ENCODE peak calls at places on chromosomes 13 and 19, in five cellular contexts. Y, G, K, Z and N are unnamed samples.

GRCh38 chr19:45876411-45877197 is 9.3 kb downstream of the IRF2BP1 start:
- DNase-seq in Y (no peak), G (no peak), K (peak), Z (no peak), N (no peak)

GRCh38 chr13:89465366-89465765 is 1794.2 kb downstream of the SLITRK5 start:
- DNase-seq in Y (no peak), G (no peak), K (no peak), Z (no peak), N (no peak)

GRCh38 chr13:44300895-44301638 is 72.6 kb upstream of the SERP2 start:
- DNase-seq in Y (no peak), G (no peak), K (peak), Z (peak), N (no peak)

GRCh38 chr13:57640582-57640981 is 9.0 kb downstream of the PCDH17 start:
- DNase-seq in Y (no peak), G (no peak), K (peak), Z (no peak), N (no peak)

GRCh38 chr13:73598021-73598712 is 536.0 kb downstream of the KLF12 start:
- DNase-seq in Y (no peak), G (no peak), K (no peak), Z (no peak), N (no peak)

GRCh38 chr13:35518337-35518736 is 41.8 kb upstream of the MAB21L1 start:
- DNase-seq in Y (no peak), G (no peak), K (no peak), Z (no peak), N (no peak)

GRCh38 chr13:88042489-88042888 is 371.3 kb downstream of the SLITRK5 start:
- DNase-seq in Y (no peak), G (no peak), K (no peak), Z (no peak), N (no peak)

GRCh38 chr13:108005231-108005630 is 210.1 kb downstream of the LIG4 start:
- DNase-seq in Y (no peak), G (no peak), K (no peak), Z (no peak), N (no peak)

GRCh38 chr13:40564342-40564997 is 102.0 kb downstream of the FOXO1 start:
- DNase-seq in Y (no peak), G (no peak), K (no peak), Z (peak), N (no peak)

GRCh38 chr19:44907613-44908012 is 2.0 kb downstream of the APOE start:
- DNase-seq in Y (no peak), G (no peak), K (no peak), Z (no peak), N (no peak)

GRCh38 chr13:113596321-113597200 is 12.0 kb downstream of the TFDP1 start:
- DNase-seq in Y (no peak), G (no peak), K (no peak), Z (no peak), N (no peak)

GRCh38 chr19:3368848-3369336 is 2.5 kb downstream of the NFIC start:
- DNase-seq in Y (no peak), G (no peak), K (no peak), Z (no peak), N (no peak)

GRCh38 chr19:18339703-18340102 is 695 bp upstream of the PGPEP1 start:
- DNase-seq in Y (no peak), G (no peak), K (no peak), Z (no peak), N (no peak)

GRCh38 chr13:79631260-79631659 is 150.3 kb downstream of the NDFIP2 start:
- DNase-seq in Y (no peak), G (peak), K (peak), Z (peak), N (no peak)

GRCh38 chr13:43732726-43733125 is 54.0 kb downstream of the ENOX1 start:
- DNase-seq in Y (no peak), G (no peak), K (no peak), Z (no peak), N (no peak)

GRCh38 chr13:50156140-50156539 is 140.9 kb downstream of the KCNRG start:
- DNase-seq in Y (no peak), G (no peak), K (no peak), Z (no peak), N (no peak)

GRCh38 chr19:51976852-51977251 is 9.8 kb downstream of the ZNF350 start:
- DNase-seq in Y (no peak), G (no peak), K (no peak), Z (no peak), N (no peak)

GRCh38 chr13:32426981-32427851 is 714 bp downstream of the N4BP2L1 start:
- DNase-seq in Y (no peak), G (no peak), K (peak), Z (peak), N (no peak)

GRCh38 chr19:31378404-31378803 is 29.2 kb upstream of the TSHZ3 start:
- DNase-seq in Y (no peak), G (peak), K (peak), Z (no peak), N (no peak)

GRCh38 chr13:27023385-27023784 is 148.2 kb downstream of the USP12 start:
- DNase-seq in Y (no peak), G (no peak), K (no peak), Z (no peak), N (no peak)

GRCh38 chr13:87052731-87053130 is 618.4 kb upstream of the SLITRK5 start:
- DNase-seq in Y (no peak), G (no peak), K (no peak), Z (no peak), N (no peak)

GRCh38 chr13:32125221-32125621 is 93.6 kb downstream of the FRY start:
- DNase-seq in Y (no peak), G (no peak), K (peak), Z (no peak), N (no peak)

GRCh38 chr19:10007366-10007765 is 2.9 kb downstream of the COL5A3 start:
- DNase-seq in Y (no peak), G (no peak), K (peak), Z (peak), N (no peak)

GRCh38 chr13:27374650-27375049 is 49.8 kb upstream of the GTF3A start:
- DNase-seq in Y (no peak), G (peak), K (peak), Z (peak), N (peak)

GRCh38 chr19:38252935-38253691 is 3.1 kb downstream of the PPP1R14A start:
- DNase-seq in Y (no peak), G (no peak), K (peak), Z (no peak), N (no peak)

GRCh38 chr19:10010247-10010691 is at the start of gene COL5A3:
- DNase-seq in Y (no peak), G (no peak), K (peak), Z (peak), N (no peak)

GRCh38 chr13:114263590-114263989 is 17.8 kb upstream of the UPF3A start:
- DNase-seq in Y (no peak), G (no peak), K (no peak), Z (no peak), N (no peak)

GRCh38 chr13:80881495-80882482 is 540.9 kb upstream of the SPRY2 start:
- DNase-seq in Y (no peak), G (no peak), K (no peak), Z (no peak), N (no peak)

GRCh38 chr13:110942248-110942981 is 27.5 kb upstream of the ANKRD10 start:
- DNase-seq in Y (no peak), G (no peak), K (no peak), Z (no peak), N (no peak)

GRCh38 chr13:93227906-93228801 is 1.5 kb downstream of the GPC6 start:
- DNase-seq in Y (no peak), G (no peak), K (peak), Z (peak), N (peak)
- TF ChIP-seq CTCF in Y (no peak), G (peak), K (peak), Z (no peak), N (peak)

GRCh38 chr13:85828094-85828684 is 29.0 kb upstream of the SLITRK6 start:
- DNase-seq in Y (no peak), G (no peak), K (no peak), Z (no peak), N (no peak)
- TF ChIP-seq CTCF in Y (no peak), G (peak), K (peak), Z (peak), N (peak)

GRCh38 chr19:35089554-35089953 is 26.1 kb upstream of the FXYD3 start:
- DNase-seq in Y (no peak), G (no peak), K (no peak), Z (no peak), N (no peak)

GRCh38 chr19:35093430-35093829 is 22.2 kb upstream of the FXYD3 start:
- DNase-seq in Y (no peak), G (no peak), K (no peak), Z (no peak), N (no peak)

GRCh38 chr19:35090160-35090794 is 25.3 kb upstream of the FXYD3 start:
- DNase-seq in Y (peak), G (no peak), K (peak), Z (peak), N (peak)

GRCh38 chr19:35088514-35088913 is 27.1 kb upstream of the FXYD3 start:
- DNase-seq in Y (no peak), G (no peak), K (no peak), Z (no peak), N (no peak)

GRCh38 chr19:35090795-35091214 is 24.8 kb upstream of the FXYD3 start:
- DNase-seq in Y (no peak), G (no peak), K (no peak), Z (no peak), N (no peak)
- TF ChIP-seq CTCF in Y (no peak), G (no peak), K (no peak), Z (no peak), N (no peak)

GRCh38 chr13:30355839-30356238 is 48.5 kb upstream of the KATNAL1 start:
- DNase-seq in Y (no peak), G (no peak), K (no peak), Z (no peak), N (no peak)

GRCh38 chr13:30353060-30353459 is 45.7 kb upstream of the KATNAL1 start:
- DNase-seq in Y (no peak), G (no peak), K (no peak), Z (no peak), N (no peak)

GRCh38 chr13:30354481-30355404 is 47.4 kb upstream of the KATNAL1 start:
- DNase-seq in Y (no peak), G (no peak), K (no peak), Z (no peak), N (no peak)

GRCh38 chr13:30353601-30354000 is 46.2 kb upstream of the KATNAL1 start:
- DNase-seq in Y (no peak), G (no peak), K (no peak), Z (no peak), N (no peak)

DNA sequence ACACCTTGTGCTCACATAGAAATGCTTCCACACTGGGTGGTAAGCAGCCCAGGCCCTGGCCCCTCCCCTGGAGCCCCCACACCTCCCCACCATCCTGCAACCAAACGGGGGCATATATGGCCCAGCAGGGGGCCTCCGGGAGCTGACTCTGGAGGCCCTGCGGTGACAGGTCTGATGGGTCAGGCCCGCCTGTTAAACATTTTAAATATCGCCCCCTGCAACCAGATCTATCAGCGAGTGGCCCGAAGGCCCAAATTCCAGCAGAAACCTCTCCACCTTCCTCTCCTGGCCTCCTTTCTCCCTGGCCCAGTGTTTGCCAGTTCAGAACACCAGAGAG is 48.0 kb upstream of the KATNAL1 start:
- DNase-seq in Y (no peak), G (no peak), K (no peak), Z (no peak), N (no peak)
- TF ChIP-seq CTCF in Y (no peak), G (no peak), K (peak), Z (no peak), N (peak)

DNA sequence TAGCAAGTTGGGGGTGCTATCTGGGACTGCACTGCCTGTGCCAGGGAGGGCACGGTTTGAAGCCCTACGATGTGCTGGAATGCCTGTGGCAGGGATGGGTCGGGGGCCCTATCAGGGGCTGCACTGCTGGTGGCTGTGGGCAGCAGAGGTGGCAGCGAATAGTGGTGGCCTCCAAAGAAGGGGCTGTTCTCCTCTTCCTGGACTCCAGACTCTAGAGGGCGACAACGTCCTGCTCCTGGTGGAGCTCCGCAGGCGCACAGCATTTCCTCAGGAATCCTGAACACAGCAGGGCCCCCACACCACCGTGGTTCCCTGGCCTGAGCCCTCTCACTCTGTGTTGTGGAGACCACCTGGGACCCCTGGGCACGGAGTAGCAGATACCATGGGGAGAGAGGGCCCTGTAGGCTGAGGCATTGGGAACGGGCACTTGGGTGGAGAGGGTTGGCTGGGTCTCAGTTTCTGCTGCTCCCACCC is 145.6 kb downstream of the TNFRSF19 start:
- DNase-seq in Y (no peak), G (no peak), K (no peak), Z (peak), N (no peak)
- TF ChIP-seq CTCF in Y (no peak), G (peak), K (peak), Z (no peak), N (peak)

GRCh38 chr13:112510987-112511715 is 76.8 kb downstream of the TUBGCP3 start:
- DNase-seq in Y (no peak), G (no peak), K (no peak), Z (peak), N (no peak)

GRCh38 chr13:112513761-112514160 is 74.2 kb downstream of the TUBGCP3 start:
- DNase-seq in Y (no peak), G (no peak), K (no peak), Z (no peak), N (no peak)

GRCh38 chr13:112509190-112509589 is 78.8 kb downstream of the TUBGCP3 start:
- DNase-seq in Y (no peak), G (no peak), K (no peak), Z (peak), N (no peak)

GRCh38 chr13:112506046-112506445 is 81.9 kb downstream of the TUBGCP3 start:
- DNase-seq in Y (no peak), G (no peak), K (no peak), Z (no peak), N (no peak)

GRCh38 chr13:112510002-112510780 is 77.8 kb downstream of the TUBGCP3 start:
- DNase-seq in Y (no peak), G (peak), K (peak), Z (peak), N (peak)
- TF ChIP-seq CTCF in Y (no peak), G (peak), K (peak), Z (peak), N (peak)

GRCh38 chr19:16529466-16530144 is 12.6 kb downstream of the CHERP start:
- DNase-seq in Y (no peak), G (no peak), K (no peak), Z (no peak), N (no peak)

GRCh38 chr19:16530540-16531379 is 11.5 kb downstream of the CHERP start:
- DNase-seq in Y (no peak), G (no peak), K (no peak), Z (no peak), N (no peak)

GRCh38 chr19:16525751-16526481 is 16.3 kb downstream of the CHERP start:
- DNase-seq in Y (no peak), G (no peak), K (no peak), Z (no peak), N (no peak)

GRCh38 chr19:16527334-16527935 is 14.8 kb downstream of the CHERP start:
- DNase-seq in Y (no peak), G (no peak), K (no peak), Z (no peak), N (no peak)

DNA sequence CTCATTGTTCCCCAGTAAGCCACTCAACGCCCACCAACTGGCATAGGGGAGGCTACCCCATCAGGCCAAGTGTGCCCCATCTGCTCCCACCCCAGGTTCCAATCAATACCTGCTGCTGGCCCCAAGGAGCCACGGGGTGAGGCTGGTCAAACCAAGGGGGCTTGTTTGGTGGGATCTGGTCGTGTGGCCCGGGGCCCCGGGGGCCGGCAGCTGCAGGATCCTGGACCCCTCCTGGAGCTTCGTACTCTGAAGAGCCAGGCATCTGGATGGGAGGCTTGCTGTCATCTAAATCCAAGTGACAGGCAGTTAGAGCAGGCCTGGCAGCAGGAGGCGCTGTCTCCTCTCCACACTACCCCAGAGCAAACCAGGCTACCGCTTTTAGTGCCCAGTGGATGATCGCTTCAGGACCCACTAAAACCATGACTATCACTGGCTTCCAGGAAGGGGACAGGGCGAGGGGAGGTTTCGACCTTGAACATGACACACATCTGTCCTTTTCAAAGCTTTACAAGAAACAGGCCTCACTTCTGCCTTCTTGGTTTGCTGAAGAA is 14.2 kb downstream of the CHERP start:
- DNase-seq in Y (no peak), G (no peak), K (no peak), Z (no peak), N (no peak)
- TF ChIP-seq CTCF in Y (no peak), G (peak), K (no peak), Z (no peak), N (peak)

GRCh38 chr19:47432091-47432490 is 12.8 kb upstream of the MEIS3 start:
- DNase-seq in Y (no peak), G (no peak), K (no peak), Z (no peak), N (no peak)

GRCh38 chr19:47430041-47430802 is 10.9 kb upstream of the MEIS3 start:
- DNase-seq in Y (no peak), G (no peak), K (no peak), Z (peak), N (no peak)

GRCh38 chr19:47433121-47433520 is 13.8 kb upstream of the MEIS3 start:
- DNase-seq in Y (no peak), G (no peak), K (no peak), Z (no peak), N (no peak)

GRCh38 chr19:47434088-47434487 is 14.8 kb upstream of the MEIS3 start:
- DNase-seq in Y (no peak), G (no peak), K (no peak), Z (no peak), N (no peak)

DNA sequence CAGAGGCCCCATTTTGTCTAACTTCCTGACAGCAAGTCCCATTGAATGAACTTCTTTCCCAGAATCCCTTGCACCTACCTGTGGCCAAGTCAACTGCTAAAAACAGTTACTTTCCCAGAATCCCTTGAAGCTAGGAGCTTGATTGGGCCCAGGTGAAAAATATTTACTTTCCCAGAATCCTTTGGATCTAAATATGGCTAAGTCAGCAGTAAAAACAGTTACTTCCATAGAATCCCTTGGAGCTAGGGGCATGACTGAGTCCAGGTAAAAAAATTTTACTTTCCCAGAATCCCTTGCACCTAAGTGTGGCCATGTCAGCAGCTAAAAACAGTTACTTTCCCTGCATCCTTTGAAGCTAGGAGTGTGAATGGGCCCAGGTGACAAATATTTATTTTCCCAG is 13.2 kb upstream of the MEIS3 start:
- DNase-seq in Y (no peak), G (no peak), K (no peak), Z (no peak), N (no peak)
- TF ChIP-seq CTCF in Y (no peak), G (no peak), K (no peak), Z (no peak), N (no peak)

GRCh38 chr13:46476174-46476573 is 76.8 kb upstream of the LRCH1 start:
- DNase-seq in Y (no peak), G (no peak), K (no peak), Z (no peak), N (no peak)
- TF ChIP-seq CTCF in Y (no peak), G (no peak), K (no peak), Z (no peak), N (no peak)